ENCODE peak calls at places on chromosomes 13 and 19, in four cellular contexts. Z, J, B and I are unnamed samples. For H3K4me1, the result is how much of the 10 kb centered on the place peaks cover.

GRCh38 chr13:95535243-95535642 is 17.3 kb upstream of the CLDN10 start:
- DNase-seq in Z (peak), J (peak), B (peak), I (no peak)

GRCh38 chr19:5627395-5627904 is 4.6 kb downstream of the SAFB start:
- DNase-seq in Z (no peak), J (no peak), B (no peak), I (peak)

GRCh38 chr19:40594251-40594650 is 6.9 kb upstream of the LTBP4 start:
- DNase-seq in Z (no peak), J (no peak), B (no peak), I (no peak)

GRCh38 chr13:38690231-38690630 is 3.4 kb downstream of the FREM2 start:
- DNase-seq in Z (no peak), J (no peak), B (no peak), I (no peak)

GRCh38 chr13:59259416-59260000 is 904.2 kb downstream of the DIAPH3 start:
- DNase-seq in Z (no peak), J (no peak), B (no peak), I (no peak)

GRCh38 chr13:93249259-93249917 is 22.8 kb downstream of the GPC6 start:
- DNase-seq in Z (peak), J (no peak), B (peak), I (no peak)

GRCh38 chr13:50127726-50128291 is 112.6 kb downstream of the KCNRG start:
- DNase-seq in Z (no peak), J (no peak), B (peak), I (no peak)

GRCh38 chr19:53019684-53020083 is 6.0 kb downstream of the ERVV-1 start:
- DNase-seq in Z (no peak), J (no peak), B (no peak), I (no peak)

GRCh38 chr13:46530084-46530935 is 22.7 kb upstream of the LRCH1 start:
- DNase-seq in Z (peak), J (no peak), B (no peak), I (no peak)

GRCh38 chr13:43006893-43007631 is 15.0 kb upstream of the EPSTI1 start:
- DNase-seq in Z (peak), J (no peak), B (no peak), I (no peak)

GRCh38 chr19:11482384-11483050 is 1.7 kb upstream of the ELAVL3 start:
- DNase-seq in Z (peak), J (peak), B (peak), I (peak)

GRCh38 chr19:32018014-32018413 is 327.4 kb upstream of the ZNF507 start:
- DNase-seq in Z (no peak), J (no peak), B (peak), I (no peak)

GRCh38 chr19:50510121-50510670 is 795 bp downstream of the JOSD2 start:
- DNase-seq in Z (no peak), J (peak), B (no peak), I (no peak)

GRCh38 chr19:33438987-33439781 is 65.7 kb downstream of the CEBPG start:
- DNase-seq in Z (no peak), J (no peak), B (no peak), I (no peak)

GRCh38 chr19:5635427-5635826 is 12.5 kb downstream of the SAFB start:
- DNase-seq in Z (no peak), J (no peak), B (no peak), I (no peak)

GRCh38 chr13:113914333-113915011 is 50.6 kb upstream of the GAS6 start:
- DNase-seq in Z (no peak), J (no peak), B (no peak), I (peak)

GRCh38 chr13:113915012-113915763 is 51.3 kb upstream of the GAS6 start:
- DNase-seq in Z (no peak), J (no peak), B (no peak), I (peak)

GRCh38 chr13:113916330-113916815 is 52.5 kb upstream of the GAS6 start:
- DNase-seq in Z (no peak), J (no peak), B (no peak), I (no peak)

GRCh38 chr13:113917096-113917495 is 53.2 kb upstream of the GAS6 start:
- DNase-seq in Z (no peak), J (no peak), B (no peak), I (no peak)

GRCh38 chr13:113915786-113916329 is 52.0 kb upstream of the GAS6 start:
- DNase-seq in Z (no peak), J (no peak), B (no peak), I (no peak)
- H3K4me1 ChIP-seq in Z (under half), J (under half), B (under half), I (under half)

DNA sequence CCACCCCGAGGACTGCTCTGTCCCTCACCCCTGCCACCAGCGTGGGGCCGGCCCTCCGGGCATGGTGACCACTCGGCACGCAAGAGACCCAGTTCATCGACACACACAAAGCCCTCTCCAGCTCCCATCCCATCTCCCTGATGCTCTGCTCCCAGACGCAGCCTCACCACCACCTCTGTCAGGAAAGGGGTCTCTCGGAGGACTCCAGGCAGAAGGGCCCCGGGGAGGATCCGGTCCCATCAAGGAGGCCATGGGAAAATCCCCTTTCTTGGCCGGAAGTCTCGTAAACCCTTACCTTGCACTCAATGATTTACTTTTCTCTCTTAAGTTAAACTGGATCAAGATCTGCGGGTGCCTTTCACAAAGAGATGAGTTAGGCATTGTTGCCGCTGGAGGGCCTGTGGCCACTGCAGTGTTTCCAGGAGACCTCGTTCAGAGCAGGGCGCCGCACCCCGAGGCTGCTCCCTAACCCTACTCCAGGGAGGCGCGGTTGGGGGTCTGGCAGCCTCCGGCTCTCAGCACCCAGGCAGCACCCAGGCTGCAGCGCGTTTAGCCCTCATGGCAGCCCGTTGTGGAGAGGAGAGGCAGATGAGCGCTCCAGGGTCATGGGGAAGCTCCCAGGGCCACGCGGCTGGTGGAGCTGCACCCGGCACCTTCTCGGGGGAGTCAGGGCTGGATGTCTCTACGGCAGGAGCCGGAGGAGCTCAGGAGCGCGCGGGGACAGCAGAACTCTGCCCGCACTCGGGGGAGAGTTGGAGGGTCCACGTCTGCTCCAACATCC is 31.0 kb downstream of the C2CD4C start:
- DNase-seq in Z (no peak), J (no peak), B (no peak), I (peak)
- TF ChIP-seq CTCF in Z (no peak), J (no peak), B (no peak), I (no peak)

DNA sequence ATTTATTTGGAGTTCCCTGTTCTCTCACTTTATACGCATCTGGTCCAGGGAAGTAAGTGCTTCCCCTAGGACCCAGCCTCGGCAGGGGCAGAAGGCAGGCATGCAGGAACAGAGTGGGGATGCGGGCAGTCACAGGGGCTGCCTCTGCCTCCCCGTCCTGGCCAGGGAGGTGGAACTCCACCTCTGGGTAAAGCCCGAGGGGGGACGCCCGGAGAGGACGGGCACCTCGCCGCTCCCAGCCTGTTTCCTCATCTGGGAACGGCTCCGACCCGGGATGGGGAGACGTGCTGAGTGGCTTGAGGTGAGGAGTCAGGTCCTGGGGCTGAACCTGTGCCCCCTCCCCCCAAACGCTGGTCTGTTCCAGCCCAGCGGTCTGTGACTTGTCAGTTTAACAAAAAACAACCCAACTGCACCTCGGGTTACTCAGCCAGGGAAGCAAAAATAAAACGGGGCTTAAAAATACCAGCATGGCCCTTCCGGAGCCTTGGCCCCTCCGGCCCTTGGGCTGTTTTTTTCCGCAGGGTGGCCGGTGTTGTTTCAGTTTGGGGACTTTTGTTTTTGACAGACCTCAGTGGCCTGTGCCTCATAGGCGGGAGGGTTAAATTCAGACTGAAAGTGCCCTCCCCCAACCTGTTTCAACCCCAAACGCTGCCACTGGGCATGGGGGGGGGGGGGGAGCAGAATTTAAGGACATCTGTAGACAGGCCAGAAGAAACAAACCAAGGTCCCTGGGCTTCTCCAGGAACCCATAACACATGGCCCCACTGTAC is 4.1 kb downstream of the TCF3 start:
- DNase-seq in Z (no peak), J (no peak), B (no peak), I (no peak)
- H3K4me3 ChIP-seq in Z (no peak), J (no peak), B (no peak), I (no peak)

GRCh38 chr13:79481685-79482052 is 714 bp downstream of the NDFIP2 start:
- DNase-seq in Z (peak), J (peak), B (peak), I (no peak)
- H3K4me1 ChIP-seq in Z (under half), J (under half), B (under half), I (under half)

DNA sequence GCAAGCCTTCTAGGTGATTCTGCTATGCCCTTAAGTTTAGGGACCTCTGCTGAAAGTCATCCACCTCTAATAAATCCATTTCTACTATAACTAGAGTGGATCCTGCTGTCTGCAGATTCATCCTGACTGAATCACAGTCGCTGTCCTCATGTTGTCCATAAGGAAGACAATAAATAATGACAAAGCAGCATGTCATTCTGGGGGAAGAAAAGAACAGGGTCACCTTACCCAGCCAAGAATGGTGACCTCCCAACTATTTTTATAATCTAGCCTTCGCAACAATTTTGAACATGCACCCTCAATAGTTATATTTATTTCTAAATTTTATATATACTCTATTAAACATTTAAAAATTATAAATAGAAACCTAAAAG is 45.0 kb upstream of the UBE2L5 start:
- DNase-seq in Z (peak), J (no peak), B (no peak), I (no peak)
- TF ChIP-seq CTCF in Z (no peak), J (no peak), B (no peak), I (no peak)

GRCh38 chr13:30332516-30333165 is 25.3 kb upstream of the KATNAL1 start:
- DNase-seq in Z (peak), J (no peak), B (peak), I (no peak)

GRCh38 chr13:30337061-30337601 is 29.8 kb upstream of the KATNAL1 start:
- DNase-seq in Z (no peak), J (no peak), B (no peak), I (no peak)

GRCh38 chr13:30331331-30331771 is 24.0 kb upstream of the KATNAL1 start:
- DNase-seq in Z (no peak), J (no peak), B (no peak), I (no peak)

GRCh38 chr13:30334663-30335386 is 27.5 kb upstream of the KATNAL1 start:
- DNase-seq in Z (peak), J (peak), B (no peak), I (no peak)

DNA sequence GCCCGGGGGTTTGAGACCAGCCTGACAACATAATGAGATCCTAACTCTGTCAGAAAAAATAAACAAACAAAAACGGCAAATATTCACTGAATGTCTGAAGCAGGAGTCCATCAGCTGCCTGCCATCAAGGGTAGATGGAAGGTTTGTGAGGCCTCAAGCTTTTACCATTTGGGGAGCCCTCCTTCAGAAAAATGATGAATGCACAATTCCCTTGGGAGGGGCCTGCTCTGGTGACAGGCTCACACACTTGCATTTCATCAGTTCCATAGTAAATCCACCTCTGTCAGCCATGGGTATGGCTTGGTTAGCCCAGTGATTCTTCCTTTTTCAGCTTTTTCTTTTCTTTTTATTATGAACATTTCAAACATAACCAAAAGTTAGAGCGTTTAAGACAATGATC is 26.2 kb upstream of the KATNAL1 start:
- DNase-seq in Z (no peak), J (no peak), B (no peak), I (no peak)
- H3K4me3 ChIP-seq in Z (no peak), J (no peak), B (no peak), I (no peak)

GRCh38 chr19:19055701-19056100 is 8.1 kb upstream of the SLC25A42 start:
- DNase-seq in Z (no peak), J (no peak), B (no peak), I (no peak)
- H3K4me1 ChIP-seq in Z (under half), J (under half), B (under half), I (under half)